ENCODE peak calls at places on chromosomes 11 and 22, in five cellular contexts. H is body of pancreas; R is GM23248; C is upper lobe of right lung; K is CD4-positive, alpha-beta memory T cell. Y is an unnamed sample.

GRCh38 chr11:128830290-128830813 is 36.7 kb downstream of the KCNJ1 start:
- DNase-seq in H (no peak), R (no peak), C (no peak), K (peak; percentile 61), Y (no peak)

GRCh38 chr22:25365491-25366261 is 146.2 kb downstream of the CRYBB2 start:
- DNase-seq in C (no peak), H (no peak), R (no peak), K (no peak), Y (no peak)

GRCh38 chr11:63490551-63491239 is at the start of gene PLAAT5:
- DNase-seq in K (no peak), C (peak; percentile 79), H (peak; percentile 57), R (peak; percentile 25), Y (peak; percentile 29)

GRCh38 chr22:19799322-19800190 is 39.0 kb downstream of the TBX1 start:
- DNase-seq in H (no peak), C (no peak), K (no peak), R (peak; percentile 98), Y (no peak)

GRCh38 chr11:1092919-1093318 is 18.2 kb downstream of the MUC2 start:
- DNase-seq in K (no peak), R (no peak), H (no peak), C (no peak), Y (no peak)

GRCh38 chr22:19109198-19110063 is 12.8 kb downstream of the DGCR2 start:
- DNase-seq in K (peak; percentile 86), H (peak; percentile 66), R (peak; percentile 65), C (peak; percentile 49), Y (no peak)

GRCh38 chr11:133726576-133726975 is 118.7 kb downstream of the SPATA19 start:
- DNase-seq in K (no peak), H (no peak), C (no peak), R (no peak), Y (no peak)

GRCh38 chr11:63916837-63917684 is at the start of gene RCOR2:
- DNase-seq in H (peak; percentile 80), K (peak; percentile 62), R (peak; percentile 85), C (peak; percentile 81), Y (peak; percentile 79)

GRCh38 chr22:37113757-37114156 is 4.2 kb upstream of the TMPRSS6 start:
- DNase-seq in H (no peak), C (no peak), K (no peak), R (no peak), Y (no peak)

GRCh38 chr11:59923813-59924212 is 14.4 kb upstream of the OOSP1 start:
- DNase-seq in H (no peak), R (no peak), K (no peak), C (no peak), Y (no peak)

GRCh38 chr11:128598755-128599154 is 11.4 kb upstream of the ETS1 start:
- DNase-seq in K (no peak), R (no peak), H (no peak), C (no peak), Y (no peak)

GRCh38 chr11:27914080-27914479 is 193.9 kb downstream of the KIF18A start:
- DNase-seq in R (peak; percentile 63), C (no peak), H (no peak), K (no peak), Y (no peak)

GRCh38 chr11:102868359-102868758 is 6.4 kb downstream of the MMP12 start:
- DNase-seq in K (no peak), H (no peak), R (peak; percentile 67), C (no peak), Y (no peak)

GRCh38 chr22:21865041-21865440 is 2.4 kb downstream of the MAPK1 start:
- DNase-seq in C (no peak), H (peak; percentile 42), R (peak; percentile 99), K (no peak), Y (no peak)

GRCh38 chr11:47572715-47573255 is 6.0 kb downstream of the KBTBD4 start:
- DNase-seq in R (peak; percentile 33), K (no peak), H (no peak), C (peak; percentile 50), Y (no peak)

GRCh38 chr11:35245786-35246185 is 106.8 kb downstream of the CD44 start:
- DNase-seq in K (no peak), H (no peak), R (no peak), C (no peak), Y (no peak)

GRCh38 chr11:128789497-128790080 is 77.5 kb downstream of the KCNJ1 start:
- DNase-seq in R (no peak), H (no peak), K (no peak), C (no peak), Y (no peak)

GRCh38 chr11:67309166-67309565 is 5.8 kb downstream of the SSH3 start:
- DNase-seq in R (no peak), C (peak; percentile 49), K (no peak), H (no peak), Y (peak; percentile 37)

GRCh38 chr22:48840112-48840949 is 987.3 kb downstream of the BRD1 start:
- DNase-seq in R (no peak), H (no peak), C (peak; percentile 57), K (no peak), Y (no peak)
- H3K9me3 ChIP-seq in R (no peaks in the 10 kb centered on the region), H (no peaks in the 10 kb centered on the region), C (no peaks in the 10 kb centered on the region), K (no peaks in the 10 kb centered on the region), Y (no peaks in the 10 kb centered on the region)

DNA sequence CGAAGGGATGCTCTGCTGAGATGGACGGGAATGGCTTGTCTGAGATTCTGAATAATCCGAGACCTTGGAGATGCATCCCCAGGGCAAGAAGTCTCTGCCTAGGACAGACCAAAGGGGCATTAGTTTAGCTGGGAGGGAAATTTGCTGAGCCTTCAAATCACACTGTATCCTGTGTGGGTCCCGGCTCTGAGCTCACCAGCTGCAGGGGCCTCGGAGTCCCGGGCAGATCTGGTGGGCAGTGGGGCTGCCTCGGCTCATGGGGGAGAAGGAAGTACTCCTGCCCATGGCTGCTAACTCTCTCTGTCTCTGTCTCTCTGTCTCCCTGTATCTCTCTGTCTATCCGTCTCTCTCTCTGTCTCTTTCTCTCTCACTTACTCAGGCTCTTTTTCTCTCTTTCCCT is 522.4 kb downstream of the TBC1D22A start:
- DNase-seq in H (no peak), C (peak; percentile 27), R (no peak), K (no peak), Y (no peak)
- H3K9me3 ChIP-seq in H (no peaks in the 10 kb centered on the region), C (no peaks in the 10 kb centered on the region), R (no peaks in the 10 kb centered on the region), K (no peaks in the 10 kb centered on the region), Y (no peaks in the 10 kb centered on the region)

GRCh38 chr11:77106321-77106720 is 3.7 kb downstream of the OMP start:
- DNase-seq in R (peak; percentile 42), H (peak; percentile 63), K (peak; percentile 27), C (no peak), Y (no peak)

GRCh38 chr11:77106759-77107158 is 4.1 kb downstream of the OMP start:
- DNase-seq in K (no peak), C (no peak), H (no peak), R (no peak), Y (no peak)

GRCh38 chr11:77109236-77110019 is 6.8 kb downstream of the OMP start:
- DNase-seq in H (no peak), C (no peak), K (no peak), R (peak; percentile 65), Y (no peak)

GRCh38 chr11:77107950-77108349 is 5.3 kb downstream of the OMP start:
- DNase-seq in R (peak; percentile 94), K (no peak), H (peak; percentile 81), C (peak; percentile 73), Y (no peak)

DNA sequence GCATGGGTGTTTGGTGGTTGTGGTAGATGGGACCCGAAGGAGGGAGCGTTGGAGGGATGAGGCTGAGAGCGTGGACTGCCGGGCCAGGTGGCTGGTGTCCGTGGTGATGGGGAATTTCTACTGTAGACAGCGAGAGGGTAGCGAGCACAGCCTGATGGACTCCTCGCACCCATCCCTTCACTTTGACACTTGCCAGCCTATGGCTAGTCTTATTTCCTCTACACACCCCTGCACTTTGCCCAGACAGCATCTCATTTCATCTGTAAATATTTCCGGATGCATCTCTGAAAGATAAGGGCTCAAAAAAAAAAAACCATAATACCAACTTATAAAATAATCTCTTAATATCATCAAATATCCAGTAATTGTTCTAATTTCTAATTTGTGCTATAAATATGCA is 5.8 kb downstream of the OMP start:
- DNase-seq in R (no peak), H (no peak), K (no peak), C (no peak), Y (no peak)
- H3K9me3 ChIP-seq in R (no peaks in the 10 kb centered on the region), H (no peaks in the 10 kb centered on the region), K (no peaks in the 10 kb centered on the region), C (no peaks in the 10 kb centered on the region), Y (no peaks in the 10 kb centered on the region)

DNA sequence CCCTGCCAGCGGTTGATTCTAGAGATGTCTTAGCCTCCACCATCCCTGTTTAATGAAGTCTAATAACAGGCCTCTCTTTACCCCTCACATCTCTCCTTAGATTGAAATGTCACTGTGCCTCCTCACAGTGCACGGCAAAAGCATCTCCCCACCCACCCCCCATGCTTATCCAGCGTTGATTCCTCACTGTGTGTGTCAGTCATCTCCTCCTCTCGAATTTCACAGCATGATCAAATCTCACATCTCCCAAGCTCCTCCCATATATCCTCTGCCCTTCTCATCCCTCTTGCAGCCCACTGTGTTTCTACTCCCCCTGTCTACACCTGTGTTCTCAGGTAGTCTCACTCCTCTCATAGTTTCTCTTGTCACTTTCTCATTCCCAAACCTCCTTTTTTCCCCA is 84.6 kb downstream of the DBX1 start:
- DNase-seq in R (no peak), K (no peak), C (no peak), H (no peak), Y (no peak)
- H3K9me3 ChIP-seq in R (no peaks in the 10 kb centered on the region), K (no peaks in the 10 kb centered on the region), C (no peaks in the 10 kb centered on the region), H (no peaks in the 10 kb centered on the region), Y (peaks cover 3% of the 10 kb centered on the region)

GRCh38 chr22:31883989-31884388 is 60.3 kb upstream of the YWHAH start:
- DNase-seq in H (no peak), R (no peak), K (no peak), C (no peak), Y (no peak)
- H3K9me3 ChIP-seq in H (no peaks in the 10 kb centered on the region), R (no peaks in the 10 kb centered on the region), K (no peaks in the 10 kb centered on the region), C (no peaks in the 10 kb centered on the region), Y (no peaks in the 10 kb centered on the region)

GRCh38 chr22:48302657-48303359 is 1524.9 kb downstream of the BRD1 start:
- DNase-seq in C (no peak), R (no peak), H (no peak), K (no peak), Y (no peak)
- H3K9me3 ChIP-seq in C (no peaks in the 10 kb centered on the region), R (no peaks in the 10 kb centered on the region), H (no peaks in the 10 kb centered on the region), K (no peaks in the 10 kb centered on the region), Y (no peaks in the 10 kb centered on the region)